ENCODE peak calls at places on chromosomes 7 and 10, in five cellular contexts. T, P, N, F and Z are unnamed samples.

GRCh38 chr10:97454330-97455036 is 8.5 kb downstream of the ZDHHC16 start:
- DNase-seq in T (no peak), P (no peak), N (no peak), F (peak), Z (no peak)

GRCh38 chr10:70589762-70590662 is 12.5 kb downstream of the PRF1 start:
- DNase-seq in T (no peak), P (no peak), N (peak), F (peak), Z (no peak)

GRCh38 chr10:78551184-78552005 is 517.4 kb upstream of the ZMIZ1 start:
- DNase-seq in T (no peak), P (no peak), N (no peak), F (no peak), Z (no peak)

GRCh38 chr10:121696854-121697253 is 98.6 kb upstream of the FGFR2 start:
- DNase-seq in T (no peak), P (no peak), N (no peak), F (no peak), Z (peak)

GRCh38 chr7:98000356-98000755 is 10.4 kb upstream of the OCM2 start:
- DNase-seq in T (no peak), P (no peak), N (no peak), F (no peak), Z (no peak)

GRCh38 chr7:92851732-92852131 is 15.4 kb upstream of the CDK6 start:
- DNase-seq in T (no peak), P (no peak), N (no peak), F (no peak), Z (no peak)

GRCh38 chr10:93954299-93954698 is 39.4 kb upstream of the PLCE1 start:
- DNase-seq in T (no peak), P (no peak), N (no peak), F (no peak), Z (no peak)

GRCh38 chr10:107238275-107238674 is 73.8 kb upstream of the SORCS1 start:
- DNase-seq in T (no peak), P (no peak), N (no peak), F (no peak), Z (no peak)

GRCh38 chr10:133124357-133125211 is 35.4 kb upstream of the KNDC1 start:
- DNase-seq in T (no peak), P (peak), N (no peak), F (peak), Z (peak)

GRCh38 chr7:73907554-73908122 is 46.7 kb downstream of the TMEM270 start:
- DNase-seq in T (no peak), P (no peak), N (no peak), F (no peak), Z (no peak)

GRCh38 chr10:25758041-25758457 is 176.0 kb upstream of the MYO3A start:
- DNase-seq in T (no peak), P (peak), N (no peak), F (peak), Z (peak)

GRCh38 chr10:34112431-34112830 is 702.7 kb downstream of the PARD3 start:
- DNase-seq in T (no peak), P (no peak), N (peak), F (peak), Z (no peak)

GRCh38 chr10:79070611-79071534 is 2.1 kb downstream of the ZMIZ1 start:
- DNase-seq in T (no peak), P (peak), N (peak), F (peak), Z (peak)

GRCh38 chr7:150406565-150407421 is 27.7 kb downstream of the ZNF775 start:
- DNase-seq in T (no peak), P (no peak), N (no peak), F (no peak), Z (no peak)

GRCh38 chr7:112080441-112080840 is 125.8 kb downstream of the DOCK4 start:
- DNase-seq in T (no peak), P (no peak), N (peak), F (peak), Z (no peak)

GRCh38 chr7:149598721-149599308 is 101.2 kb upstream of the ZNF746 start:
- DNase-seq in T (peak), P (peak), N (no peak), F (peak), Z (peak)

GRCh38 chr10:13690281-13690825 is 103.6 kb downstream of the PRPF18 start:
- DNase-seq in T (peak), P (no peak), N (no peak), F (no peak), Z (no peak)

GRCh38 chr7:47038621-47039020 is 543.3 kb downstream of the TNS3 start:
- DNase-seq in T (no peak), P (no peak), N (no peak), F (no peak), Z (no peak)

GRCh38 chr7:17408245-17408903 is 109.9 kb downstream of the AHR start:
- DNase-seq in T (no peak), P (no peak), N (peak), F (peak), Z (no peak)

GRCh38 chr10:132097609-132098377 is 32.0 kb downstream of the JAKMIP3 start:
- DNase-seq in T (no peak), P (no peak), N (no peak), F (no peak), Z (no peak)

GRCh38 chr7:16326099-16326498 is 95.2 kb downstream of the CRPPA start:
- DNase-seq in T (no peak), P (no peak), N (no peak), F (no peak), Z (no peak)

GRCh38 chr7:22677680-22678079 is 49.3 kb upstream of the IL6 start:
- DNase-seq in T (no peak), P (no peak), N (no peak), F (no peak), Z (no peak)

GRCh38 chr7:113635492-113635891 is 283.3 kb downstream of the PPP1R3A start:
- DNase-seq in T (no peak), P (no peak), N (no peak), F (no peak), Z (no peak)

GRCh38 chr7:101664893-101665471 is 35.9 kb upstream of the MYL10 start:
- DNase-seq in T (no peak), P (no peak), N (no peak), F (no peak), Z (no peak)

GRCh38 chr10:7260412-7260900 is 150.4 kb downstream of the SFMBT2 start:
- DNase-seq in T (peak), P (peak), N (peak), F (peak), Z (peak)

GRCh38 chr10:55266797-55267196 is 465.8 kb upstream of the PCDH15 start:
- DNase-seq in T (no peak), P (no peak), N (no peak), F (no peak), Z (no peak)

GRCh38 chr10:80554050-80554449 is 16.3 kb downstream of the SH2D4B start:
- DNase-seq in T (no peak), P (no peak), N (no peak), F (no peak), Z (no peak)

GRCh38 chr10:60257767-60258428 is 131.8 kb downstream of the ANK3 start:
- DNase-seq in T (no peak), P (no peak), N (no peak), F (no peak), Z (peak)

GRCh38 chr10:126598009-126598408 is 72.5 kb downstream of the C10orf90 start:
- DNase-seq in T (no peak), P (no peak), N (peak), F (peak), Z (peak)

GRCh38 chr10:77626266-77626935 is 11.2 kb downstream of the KCNMA1 start:
- DNase-seq in T (no peak), P (no peak), N (peak), F (no peak), Z (no peak)

GRCh38 chr7:142838461-142839213 is 16.2 kb upstream of the EPHB6 start:
- DNase-seq in T (no peak), P (no peak), N (no peak), F (no peak), Z (no peak)

GRCh38 chr10:129993621-129994020 is 29.5 kb upstream of the EBF3 start:
- DNase-seq in T (no peak), P (no peak), N (peak), F (no peak), Z (no peak)

GRCh38 chr7:85940798-85941197 is 702.9 kb upstream of the GRM3 start:
- DNase-seq in T (no peak), P (no peak), N (no peak), F (no peak), Z (no peak)

GRCh38 chr7:142323706-142324105 is 65.8 kb upstream of the PRSS58 start:
- DNase-seq in T (no peak), P (no peak), N (no peak), F (no peak), Z (no peak)

GRCh38 chr7:71408276-71408675 is 276.3 kb downstream of the GALNT17 start:
- DNase-seq in T (no peak), P (peak), N (no peak), F (no peak), Z (peak)

GRCh38 chr10:45581497-45582385 is 90.8 kb downstream of the ZFAND4 start:
- DNase-seq in T (no peak), P (no peak), N (no peak), F (no peak), Z (no peak)

GRCh38 chr7:130904792-130905191 is 170.8 kb upstream of the KLF14 start:
- DNase-seq in T (no peak), P (no peak), N (no peak), F (no peak), Z (no peak)